ENCODE peak calls at places on chromosomes 1 and 21, in ten cellular contexts. V is IMR-90; A is hepatocyte; P is dorsolateral prefrontal cortex; Q is heart right ventricle; F is ovary; B is uterus; L is CD8-positive, alpha-beta T cell; M is ascending aorta; U is sigmoid colon. J is an unnamed sample.
A peak's percentile ranks its signal among the peaks of the same experiment; 100 is the strongest.

GRCh38 chr1:15056515-15057285 is 96.8 kb upstream of the TMEM51 start:
- DNase-seq in V (peak; percentile 71), A (no peak), P (no peak), Q (no peak), F (no peak), B (no peak), L (no peak), M (no peak), U (no peak), J (peak; percentile 18)

GRCh38 chr1:246427611-246428010 is 79.5 kb downstream of the SMYD3 start:
- DNase-seq in V (peak; percentile 55), A (no peak), P (no peak), Q (no peak), F (no peak), B (no peak), L (no peak), M (no peak), U (no peak), J (no peak)

GRCh38 chr1:208988811-208989222 is 594.7 kb upstream of the CAMK1G start:
- DNase-seq in V (no peak), A (peak; percentile 43), P (no peak), Q (peak; percentile 31), F (peak; percentile 12), B (no peak), L (no peak), M (no peak), U (no peak), J (no peak)

GRCh38 chr1:206839006-206839560 is 26.3 kb upstream of the IL20 start:
- DNase-seq in V (no peak), A (no peak), P (no peak), Q (no peak), F (no peak), B (no peak), L (no peak), M (no peak), U (no peak), J (no peak)

GRCh38 chr21:17784604-17785402 is 34.4 kb downstream of the C21orf91 start:
- DNase-seq in V (no peak), A (no peak), P (no peak), Q (no peak), F (no peak), B (no peak), L (no peak), M (no peak), U (no peak), J (no peak)

GRCh38 chr1:244231572-244232315 is 180.7 kb downstream of the ZBTB18 start:
- DNase-seq in V (peak; percentile 28), A (no peak), P (no peak), Q (no peak), F (peak; percentile 21), B (no peak), L (no peak), M (no peak), U (no peak), J (no peak)

GRCh38 chr21:20882462-20883415 is 115.5 kb upstream of the NCAM2 start:
- DNase-seq in V (peak; percentile 0), A (peak; percentile 61), P (peak; percentile 5), Q (no peak), F (no peak), B (no peak), L (no peak), M (no peak), U (no peak), J (no peak)

GRCh38 chr1:173333581-173333980 is 126.5 kb upstream of the TNFSF4 start:
- DNase-seq in V (peak; percentile 47), A (no peak), P (no peak), Q (no peak), F (no peak), B (no peak), L (no peak), M (no peak), U (no peak), J (no peak)

GRCh38 chr21:31580866-31581276 is 78.6 kb upstream of the SOD1 start:
- DNase-seq in V (peak; percentile 61), A (peak; percentile 81), P (peak; percentile 74), Q (peak; percentile 62), F (peak; percentile 58), B (peak; percentile 55), L (peak; percentile 43), M (no peak), U (peak; percentile 70), J (peak; percentile 24)

GRCh38 chr1:30968220-30968971 is 59.8 kb upstream of the SDC3 start:
- DNase-seq in V (no peak), A (no peak), P (peak; percentile 19), Q (no peak), F (no peak), B (no peak), L (no peak), M (no peak), U (no peak), J (no peak)

GRCh38 chr1:100134872-100135271 is 1.9 kb downstream of the TRMT13 start:
- DNase-seq in V (peak; percentile 1), A (no peak), P (no peak), Q (no peak), F (no peak), B (no peak), L (no peak), M (no peak), U (no peak), J (no peak)

GRCh38 chr1:40267767-40268187 is 9.7 kb downstream of the ZMPSTE24 start:
- DNase-seq in V (peak; percentile 97), A (no peak), P (no peak), Q (peak; percentile 25), F (no peak), B (no peak), L (no peak), M (no peak), U (no peak), J (peak; percentile 87)

GRCh38 chr1:115469703-115470476 is 131.8 kb upstream of the NGF start:
- DNase-seq in V (peak; percentile 55), A (peak; percentile 68), P (no peak), Q (peak; percentile 22), F (peak; percentile 64), B (peak; percentile 47), L (no peak), M (no peak), U (no peak), J (no peak)

GRCh38 chr1:29453502-29454240 is 217.3 kb downstream of the PTPRU start:
- DNase-seq in V (peak; percentile 53), A (peak; percentile 63), P (no peak), Q (no peak), F (no peak), B (no peak), L (no peak), M (no peak), U (no peak), J (peak; percentile 21)
- TF ChIP-seq CTCF in V (peak; percentile 42), A (peak; percentile 34), P (no peak), Q (peak; percentile 33), F (peak; percentile 12), B (no peak), L (no peak), M (no peak), U (no peak), J (peak; percentile 41)

GRCh38 chr1:8428441-8428840 is 110.5 kb downstream of the SLC45A1 start:
- DNase-seq in V (no peak), A (no peak), P (no peak), Q (no peak), F (no peak), B (no peak), L (no peak), M (no peak), U (no peak), J (no peak)

GRCh38 chr1:8427493-8427892 is 109.6 kb downstream of the SLC45A1 start:
- DNase-seq in V (no peak), A (no peak), P (no peak), Q (no peak), F (no peak), B (no peak), L (no peak), M (no peak), U (no peak), J (no peak)

GRCh38 chr1:8425781-8426161 is 107.9 kb downstream of the SLC45A1 start:
- DNase-seq in V (no peak), A (no peak), P (no peak), Q (no peak), F (no peak), B (no peak), L (no peak), M (no peak), U (no peak), J (no peak)

GRCh38 chr1:8427986-8428385 is 110.1 kb downstream of the SLC45A1 start:
- DNase-seq in V (no peak), A (no peak), P (no peak), Q (no peak), F (no peak), B (no peak), L (no peak), M (no peak), U (peak; percentile 88), J (no peak)

DNA sequence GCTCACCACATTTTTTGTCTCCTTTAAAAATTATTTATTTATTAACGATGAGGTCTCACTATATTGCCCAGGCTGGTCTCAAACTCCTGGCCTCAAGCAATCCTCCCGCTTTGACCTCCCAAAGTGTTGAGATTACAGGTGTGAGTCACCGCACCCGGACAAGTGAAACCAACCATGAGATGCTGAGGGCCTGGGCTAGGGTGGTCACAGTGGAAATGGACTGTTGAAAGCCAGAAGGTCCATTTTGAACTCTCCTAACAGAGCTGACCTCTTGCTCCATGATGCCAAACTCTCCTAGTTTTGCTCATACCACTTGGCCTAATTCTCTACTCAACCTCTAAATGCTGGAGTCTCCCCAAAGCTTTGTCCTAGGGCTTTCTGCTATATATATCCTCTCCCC is 109.1 kb downstream of the SLC45A1 start:
- DNase-seq in V (no peak), A (no peak), P (no peak), Q (no peak), F (no peak), B (no peak), L (no peak), M (no peak), U (no peak), J (no peak)
- H3K27ac ChIP-seq in V (no peak overlapping the region), A (no peak overlapping the region), P (peak overlapping the region; percentile 41), Q (no peak overlapping the region), F (no peak overlapping the region), B (peak overlapping the region; percentile 34), L (no peak overlapping the region), M (peak overlapping the region; percentile 59), U (no peak overlapping the region), J (no peak overlapping the region)

DNA sequence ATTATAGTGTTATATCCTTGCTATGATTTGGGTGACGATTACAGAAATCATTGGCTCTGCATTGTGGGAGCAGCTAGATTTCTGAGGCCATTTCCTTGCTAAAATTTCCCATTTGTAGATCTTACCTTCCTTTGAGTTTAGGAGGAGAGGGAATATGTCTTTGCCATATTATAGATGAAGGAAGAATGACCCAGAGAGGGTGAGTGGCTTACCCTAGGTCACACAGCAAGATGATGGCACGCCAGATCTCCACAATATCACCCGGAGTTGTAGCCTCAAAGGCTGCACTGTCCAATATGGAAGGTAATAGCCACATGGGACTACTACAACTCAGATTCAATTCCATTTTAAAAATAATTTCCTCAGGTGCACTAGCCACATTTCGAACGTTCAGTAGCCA is 10.3 kb downstream of the CNTN2 start:
- DNase-seq in V (no peak), A (no peak), P (no peak), Q (no peak), F (no peak), B (no peak), L (no peak), M (no peak), U (no peak), J (no peak)
- H3K27me3 ChIP-seq in V (peaks cover 55% of the 10 kb centered on the region), A (no peaks in the 10 kb centered on the region), P (no peaks in the 10 kb centered on the region), Q (peaks cover 10% of the 10 kb centered on the region), F (no peaks in the 10 kb centered on the region), B (no peaks in the 10 kb centered on the region), L (no peaks in the 10 kb centered on the region), M (no peaks in the 10 kb centered on the region), U (peaks cover 2% of the 10 kb centered on the region), J (peaks cover 39% of the 10 kb centered on the region)

GRCh38 chr1:63773815-63774616 is at the start of gene ROR1:
- DNase-seq in V (peak; percentile 76), A (peak; percentile 95), P (peak; percentile 94), Q (peak; percentile 88), F (peak; percentile 83), B (peak; percentile 88), L (no peak), M (peak; percentile 52), U (peak; percentile 96), J (no peak)
- TF ChIP-seq CTCF in V (peak; percentile 70), A (peak; percentile 85), P (peak; percentile 68), Q (peak; percentile 73), F (peak; percentile 63), B (peak; percentile 75), L (no peak), M (peak; percentile 87), U (peak; percentile 81), J (peak; percentile 63)